ENCODE peak calls at places on chromosomes 3 and 15, in four cellular contexts. S is neural crest cell, M is EH, D is testis. G is an unnamed sample.

GRCh38 chr3:127785711-127786265 is 36.5 kb downstream of the MGLL start:
- DNase-seq in S (no peak), M (no peak), D (no peak), G (no peak)

GRCh38 chr3:42052867-42053351 is 38.2 kb upstream of the TRAK1 start:
- DNase-seq in S (no peak), D (no peak), M (peak), G (no peak)

GRCh38 chr15:80846416-80846815 is 67.2 kb downstream of the CEMIP start:
- DNase-seq in S (no peak), D (no peak), M (peak), G (no peak)

GRCh38 chr15:51888593-51889195 is 59.2 kb downstream of the TMOD3 start:
- DNase-seq in S (no peak), M (peak), D (no peak), G (no peak)

GRCh38 chr3:158845748-158846350 is 44.0 kb downstream of the MFSD1 start:
- DNase-seq in M (peak), D (peak), S (no peak), G (peak)

GRCh38 chr3:178397836-178398235 is 138.4 kb upstream of the KCNMB2 start:
- DNase-seq in M (no peak), S (no peak), D (no peak), G (no peak)

GRCh38 chr15:64163662-64164362 is 990 bp upstream of the PPIB start:
- DNase-seq in S (no peak), D (peak), M (no peak), G (no peak)

GRCh38 chr3:180316321-180316720 is 279.6 kb upstream of the PEX5L start:
- DNase-seq in D (no peak), M (no peak), S (no peak), G (no peak)

GRCh38 chr3:42653560-42654330 is at the start of gene ZBTB47:
- DNase-seq in S (no peak), M (peak), D (no peak), G (no peak)

GRCh38 chr3:122443090-122443489 is 27.2 kb upstream of the WDR5B start:
- DNase-seq in M (no peak), S (no peak), D (no peak), G (no peak)

GRCh38 chr3:120368172-120368571 is 19.0 kb upstream of the LRRC58 start:
- DNase-seq in S (no peak), D (no peak), M (no peak), G (no peak)

GRCh38 chr3:45486926-45487325 is 98.5 kb downstream of the LARS2 start:
- DNase-seq in S (no peak), D (no peak), M (peak), G (peak)

GRCh38 chr3:188206787-188207186 is 52.8 kb downstream of the LPP start:
- DNase-seq in M (no peak), S (no peak), D (no peak), G (no peak)

GRCh38 chr15:91849749-91850161 is 3.8 kb upstream of the SLCO3A1 start:
- DNase-seq in D (no peak), S (no peak), M (peak), G (peak)

GRCh38 chr15:73704869-73705645 is 20.9 kb downstream of the CD276 start:
- DNase-seq in D (peak), S (peak), M (peak), G (no peak)

GRCh38 chr3:165206454-165207266 is 10.5 kb upstream of the SLITRK3 start:
- DNase-seq in S (peak), M (peak), D (peak), G (peak)

GRCh38 chr3:188421151-188421821 is 267.3 kb downstream of the LPP start:
- DNase-seq in S (no peak), M (peak), D (no peak), G (peak)

GRCh38 chr15:42270996-42271395 is 2.0 kb upstream of the GANC start:
- DNase-seq in D (no peak), M (no peak), S (no peak), G (no peak)

GRCh38 chr15:73357999-73358665 is 10.6 kb downstream of the HCN4 start:
- DNase-seq in S (no peak), D (no peak), M (no peak), G (no peak)

GRCh38 chr3:58868101-58868779 is 181.6 kb downstream of the CFAP20DC start:
- DNase-seq in M (no peak), S (no peak), D (no peak), G (no peak)

GRCh38 chr3:51384145-51384729 is 854 bp upstream of the MANF start:
- DNase-seq in D (peak), S (no peak), M (peak), G (no peak)

GRCh38 chr3:11381563-11381962 is 109.4 kb downstream of the ATG7 start:
- DNase-seq in M (no peak), D (no peak), S (no peak), G (no peak)

GRCh38 chr3:197021729-197022404 is 7.8 kb downstream of the MELTF start:
- DNase-seq in S (no peak), D (no peak), M (no peak), G (no peak)

GRCh38 chr3:53045107-53045783 is 628 bp downstream of the SFMBT1 start:
- DNase-seq in D (peak), S (peak), M (peak), G (no peak)

GRCh38 chr3:102410616-102411015 is 24.2 kb upstream of the ZPLD1 start:
- DNase-seq in D (no peak), M (no peak), S (no peak), G (peak)

GRCh38 chr3:148149556-148149955 is 548.1 kb upstream of the AGTR1 start:
- DNase-seq in D (no peak), S (no peak), M (no peak), G (no peak)

GRCh38 chr3:10166213-10166604 is 1.5 kb downstream of the IRAK2 start:
- DNase-seq in M (no peak), D (no peak), S (no peak), G (no peak)

GRCh38 chr3:51637941-51638471 is 33.0 kb upstream of the TEX264 start:
- DNase-seq in M (peak), D (peak), S (peak), G (peak)

GRCh38 chr3:111069974-111070751 is 1.5 kb upstream of the NECTIN3 start:
- DNase-seq in M (peak), S (no peak), D (peak), G (peak)

GRCh38 chr3:66585696-66586095 is 84.9 kb upstream of the LRIG1 start:
- DNase-seq in S (no peak), D (no peak), M (no peak), G (no peak)

GRCh38 chr15:40769310-40770146 is at the start of gene C15orf62:
- DNase-seq in M (peak), D (no peak), S (no peak), G (peak)

GRCh38 chr15:74156678-74157411 is 16.7 kb upstream of the ISLR start:
- DNase-seq in M (peak), S (no peak), D (no peak), G (no peak)

GRCh38 chr3:49028298-49028672 is 913 bp downstream of the IMPDH2 start:
- DNase-seq in S (no peak), D (no peak), M (no peak), G (no peak)

GRCh38 chr3:89000886-89001285 is 106.5 kb upstream of the EPHA3 start:
- DNase-seq in M (peak), S (no peak), D (no peak), G (peak)

GRCh38 chr3:56411147-56411546 is 57.1 kb downstream of the ERC2 start:
- DNase-seq in M (no peak), D (no peak), S (no peak), G (no peak)

GRCh38 chr15:100115711-100116090 is 226.1 kb downstream of the ADAMTS17 start:
- DNase-seq in S (no peak), M (no peak), D (no peak), G (peak)

GRCh38 chr3:106326941-106327765 is 458.3 kb upstream of the CBLB start:
- DNase-seq in S (no peak), D (no peak), M (peak), G (peak)

GRCh38 chr3:17088602-17089313 is 204.0 kb downstream of the PLCL2 start:
- DNase-seq in M (no peak), S (no peak), D (no peak), G (no peak)

G was measured in astrocyte.